ENCODE peak calls at places on chromosome 2, in eight cellular contexts. One of them, this sample, is unnamed.

GRCh38 chr2:232927041-232927792 is 57.2 kb downstream of the SNORC start:
- DNase-seq in activated B cell treated with CpG ODN at 0.5 μM for 24 hours: no peak
- DNase-seq in NCI-H1930: no peak
- DNase-seq in stimulated activated CD8-positive, alpha-beta memory T cell treated with anti-CD3 and anti-CD28 coated beads, Interleukin-7, amount 100 ng/mL, for 24 hours: no peak
- DNase-seq in ecto neural progenitor cell: peak; percentile 60
- DNase-seq in H7: peak; percentile 74
- DNase-seq in GM13976: peak; percentile 52
- DNase-seq in bronchial epithelial cell: no peak
- DNase-seq in this sample: peak; percentile 74

GRCh38 chr2:11939523-11939922 is 193.1 kb downstream of the LPIN1 start:
- DNase-seq in activated B cell treated with CpG ODN at 0.5 μM for 24 hours: no peak
- DNase-seq in NCI-H1930: no peak
- DNase-seq in stimulated activated CD8-positive, alpha-beta memory T cell treated with anti-CD3 and anti-CD28 coated beads, Interleukin-7, amount 100 ng/mL, for 24 hours: no peak
- DNase-seq in ecto neural progenitor cell: no peak
- DNase-seq in H7: no peak
- DNase-seq in GM13976: no peak
- DNase-seq in bronchial epithelial cell: no peak
- DNase-seq in this sample: no peak

GRCh38 chr2:71452565-71452964 is 796 bp upstream of the DYSF start:
- DNase-seq in activated B cell treated with CpG ODN at 0.5 μM for 24 hours: no peak
- DNase-seq in NCI-H1930: no peak
- DNase-seq in stimulated activated CD8-positive, alpha-beta memory T cell treated with anti-CD3 and anti-CD28 coated beads, Interleukin-7, amount 100 ng/mL, for 24 hours: no peak
- DNase-seq in ecto neural progenitor cell: no peak
- DNase-seq in H7: peak; percentile 75
- DNase-seq in GM13976: no peak
- DNase-seq in bronchial epithelial cell: peak; percentile 91
- DNase-seq in this sample: no peak

GRCh38 chr2:191030521-191031154 is 16.7 kb upstream of the STAT1 start:
- DNase-seq in activated B cell treated with CpG ODN at 0.5 μM for 24 hours: no peak
- DNase-seq in NCI-H1930: peak; percentile 30
- DNase-seq in stimulated activated CD8-positive, alpha-beta memory T cell treated with anti-CD3 and anti-CD28 coated beads, Interleukin-7, amount 100 ng/mL, for 24 hours: no peak
- DNase-seq in ecto neural progenitor cell: no peak
- DNase-seq in H7: peak; percentile 56
- DNase-seq in GM13976: peak; percentile 43
- DNase-seq in bronchial epithelial cell: peak; percentile 63
- DNase-seq in this sample: no peak

GRCh38 chr2:51472300-51472699 is 440.4 kb upstream of the NRXN1 start:
- DNase-seq in activated B cell treated with CpG ODN at 0.5 μM for 24 hours: no peak
- DNase-seq in NCI-H1930: no peak
- DNase-seq in stimulated activated CD8-positive, alpha-beta memory T cell treated with anti-CD3 and anti-CD28 coated beads, Interleukin-7, amount 100 ng/mL, for 24 hours: no peak
- DNase-seq in ecto neural progenitor cell: no peak
- DNase-seq in H7: no peak
- DNase-seq in GM13976: no peak
- DNase-seq in bronchial epithelial cell: no peak
- DNase-seq in this sample: no peak

GRCh38 chr2:238702691-238703415 is 145.0 kb upstream of the TWIST2 start:
- DNase-seq in activated B cell treated with CpG ODN at 0.5 μM for 24 hours: no peak
- DNase-seq in NCI-H1930: no peak
- DNase-seq in stimulated activated CD8-positive, alpha-beta memory T cell treated with anti-CD3 and anti-CD28 coated beads, Interleukin-7, amount 100 ng/mL, for 24 hours: no peak
- DNase-seq in ecto neural progenitor cell: peak; percentile 40
- DNase-seq in H7: no peak
- DNase-seq in GM13976: no peak
- DNase-seq in bronchial epithelial cell: no peak
- DNase-seq in this sample: peak; percentile 21

GRCh38 chr2:161580426-161580825 is 43.8 kb upstream of the SLC4A10 start:
- DNase-seq in activated B cell treated with CpG ODN at 0.5 μM for 24 hours: no peak
- DNase-seq in NCI-H1930: no peak
- DNase-seq in stimulated activated CD8-positive, alpha-beta memory T cell treated with anti-CD3 and anti-CD28 coated beads, Interleukin-7, amount 100 ng/mL, for 24 hours: no peak
- DNase-seq in ecto neural progenitor cell: no peak
- DNase-seq in H7: no peak
- DNase-seq in GM13976: no peak
- DNase-seq in bronchial epithelial cell: no peak
- DNase-seq in this sample: no peak

GRCh38 chr2:163735692-163736432 is at the start of gene FIGN:
- DNase-seq in activated B cell treated with CpG ODN at 0.5 μM for 24 hours: no peak
- DNase-seq in NCI-H1930: peak; percentile 28
- DNase-seq in stimulated activated CD8-positive, alpha-beta memory T cell treated with anti-CD3 and anti-CD28 coated beads, Interleukin-7, amount 100 ng/mL, for 24 hours: no peak
- DNase-seq in ecto neural progenitor cell: peak; percentile 90
- DNase-seq in H7: peak; percentile 81
- DNase-seq in GM13976: peak; percentile 18
- DNase-seq in bronchial epithelial cell: peak; percentile 81
- DNase-seq in this sample: peak; percentile 93

GRCh38 chr2:101697794-101698418 is 399 bp downstream of the MAP4K4 start:
- DNase-seq in activated B cell treated with CpG ODN at 0.5 μM for 24 hours: no peak
- DNase-seq in NCI-H1930: no peak
- DNase-seq in stimulated activated CD8-positive, alpha-beta memory T cell treated with anti-CD3 and anti-CD28 coated beads, Interleukin-7, amount 100 ng/mL, for 24 hours: no peak
- DNase-seq in ecto neural progenitor cell: peak; percentile 57
- DNase-seq in H7: peak; percentile 71
- DNase-seq in GM13976: no peak
- DNase-seq in bronchial epithelial cell: no peak
- DNase-seq in this sample: peak; percentile 89

GRCh38 chr2:12716250-12717190 is at the start of gene TRIB2:
- DNase-seq in activated B cell treated with CpG ODN at 0.5 μM for 24 hours: peak; percentile 79
- DNase-seq in NCI-H1930: peak; percentile 65
- DNase-seq in stimulated activated CD8-positive, alpha-beta memory T cell treated with anti-CD3 and anti-CD28 coated beads, Interleukin-7, amount 100 ng/mL, for 24 hours: peak; percentile 76
- DNase-seq in ecto neural progenitor cell: peak; percentile 90
- DNase-seq in H7: peak; percentile 94
- DNase-seq in GM13976: peak; percentile 84
- DNase-seq in bronchial epithelial cell: peak; percentile 37
- DNase-seq in this sample: peak; percentile 98

GRCh38 chr2:128287780-128288735 is 30.6 kb downstream of the HS6ST1 start:
- DNase-seq in activated B cell treated with CpG ODN at 0.5 μM for 24 hours: no peak
- DNase-seq in NCI-H1930: no peak
- DNase-seq in stimulated activated CD8-positive, alpha-beta memory T cell treated with anti-CD3 and anti-CD28 coated beads, Interleukin-7, amount 100 ng/mL, for 24 hours: no peak
- DNase-seq in ecto neural progenitor cell: no peak
- DNase-seq in H7: no peak
- DNase-seq in GM13976: no peak
- DNase-seq in bronchial epithelial cell: no peak
- DNase-seq in this sample: no peak

GRCh38 chr2:149446735-149447134 is 116.3 kb downstream of the LYPD6 start:
- DNase-seq in activated B cell treated with CpG ODN at 0.5 μM for 24 hours: no peak
- DNase-seq in NCI-H1930: no peak
- DNase-seq in stimulated activated CD8-positive, alpha-beta memory T cell treated with anti-CD3 and anti-CD28 coated beads, Interleukin-7, amount 100 ng/mL, for 24 hours: no peak
- DNase-seq in ecto neural progenitor cell: no peak
- DNase-seq in H7: no peak
- DNase-seq in GM13976: no peak
- DNase-seq in bronchial epithelial cell: no peak
- DNase-seq in this sample: no peak

GRCh38 chr2:12884713-12885282 is 168.1 kb downstream of the TRIB2 start:
- DNase-seq in activated B cell treated with CpG ODN at 0.5 μM for 24 hours: no peak
- DNase-seq in NCI-H1930: no peak
- DNase-seq in stimulated activated CD8-positive, alpha-beta memory T cell treated with anti-CD3 and anti-CD28 coated beads, Interleukin-7, amount 100 ng/mL, for 24 hours: no peak
- DNase-seq in ecto neural progenitor cell: no peak
- DNase-seq in H7: no peak
- DNase-seq in GM13976: no peak
- DNase-seq in bronchial epithelial cell: peak; percentile 54
- DNase-seq in this sample: no peak

GRCh38 chr2:44237221-44237620 is 38.1 kb upstream of the SLC3A1 start:
- DNase-seq in activated B cell treated with CpG ODN at 0.5 μM for 24 hours: no peak
- DNase-seq in NCI-H1930: no peak
- DNase-seq in stimulated activated CD8-positive, alpha-beta memory T cell treated with anti-CD3 and anti-CD28 coated beads, Interleukin-7, amount 100 ng/mL, for 24 hours: no peak
- DNase-seq in ecto neural progenitor cell: no peak
- DNase-seq in H7: no peak
- DNase-seq in GM13976: peak; percentile 37
- DNase-seq in bronchial epithelial cell: no peak
- DNase-seq in this sample: no peak

GRCh38 chr2:138779451-138780440 is at the start of gene NXPH2:
- DNase-seq in activated B cell treated with CpG ODN at 0.5 μM for 24 hours: no peak
- DNase-seq in NCI-H1930: no peak
- DNase-seq in stimulated activated CD8-positive, alpha-beta memory T cell treated with anti-CD3 and anti-CD28 coated beads, Interleukin-7, amount 100 ng/mL, for 24 hours: no peak
- DNase-seq in ecto neural progenitor cell: peak; percentile 80
- DNase-seq in H7: peak; percentile 68
- DNase-seq in GM13976: peak; percentile 17
- DNase-seq in bronchial epithelial cell: no peak
- DNase-seq in this sample: no peak

GRCh38 chr2:172084734-172085459 is 410 bp upstream of the DLX1 start:
- DNase-seq in activated B cell treated with CpG ODN at 0.5 μM for 24 hours: peak; percentile 46
- DNase-seq in NCI-H1930: peak; percentile 93
- DNase-seq in stimulated activated CD8-positive, alpha-beta memory T cell treated with anti-CD3 and anti-CD28 coated beads, Interleukin-7, amount 100 ng/mL, for 24 hours: no peak
- DNase-seq in ecto neural progenitor cell: peak; percentile 94
- DNase-seq in H7: peak; percentile 97
- DNase-seq in GM13976: peak; percentile 88
- DNase-seq in bronchial epithelial cell: peak; percentile 90
- DNase-seq in this sample: peak; percentile 87

GRCh38 chr2:157839162-157839801 is 36.8 kb downstream of the ACVR1 start:
- DNase-seq in activated B cell treated with CpG ODN at 0.5 μM for 24 hours: no peak
- DNase-seq in NCI-H1930: peak; percentile 74
- DNase-seq in stimulated activated CD8-positive, alpha-beta memory T cell treated with anti-CD3 and anti-CD28 coated beads, Interleukin-7, amount 100 ng/mL, for 24 hours: no peak
- DNase-seq in ecto neural progenitor cell: peak; percentile 78
- DNase-seq in H7: peak; percentile 79
- DNase-seq in GM13976: no peak
- DNase-seq in bronchial epithelial cell: peak; percentile 15
- DNase-seq in this sample: no peak

GRCh38 chr2:72147303-72147970 is at the start of gene CYP26B1:
- DNase-seq in activated B cell treated with CpG ODN at 0.5 μM for 24 hours: no peak
- DNase-seq in NCI-H1930: no peak
- DNase-seq in stimulated activated CD8-positive, alpha-beta memory T cell treated with anti-CD3 and anti-CD28 coated beads, Interleukin-7, amount 100 ng/mL, for 24 hours: no peak
- DNase-seq in ecto neural progenitor cell: peak; percentile 73
- DNase-seq in H7: peak; percentile 90
- DNase-seq in GM13976: peak; percentile 41
- DNase-seq in bronchial epithelial cell: no peak
- DNase-seq in this sample: peak; percentile 86

GRCh38 chr2:208006833-208007232 is 18.5 kb downstream of the PLEKHM3 start:
- DNase-seq in activated B cell treated with CpG ODN at 0.5 μM for 24 hours: no peak
- DNase-seq in NCI-H1930: no peak
- DNase-seq in stimulated activated CD8-positive, alpha-beta memory T cell treated with anti-CD3 and anti-CD28 coated beads, Interleukin-7, amount 100 ng/mL, for 24 hours: no peak
- DNase-seq in ecto neural progenitor cell: no peak
- DNase-seq in H7: no peak
- DNase-seq in GM13976: no peak
- DNase-seq in bronchial epithelial cell: peak; percentile 89
- DNase-seq in this sample: no peak

GRCh38 chr2:3848776-3849175 is 145.4 kb downstream of the DCDC2C start:
- DNase-seq in activated B cell treated with CpG ODN at 0.5 μM for 24 hours: no peak
- DNase-seq in NCI-H1930: no peak
- DNase-seq in stimulated activated CD8-positive, alpha-beta memory T cell treated with anti-CD3 and anti-CD28 coated beads, Interleukin-7, amount 100 ng/mL, for 24 hours: no peak
- DNase-seq in ecto neural progenitor cell: no peak
- DNase-seq in H7: no peak
- DNase-seq in GM13976: no peak
- DNase-seq in bronchial epithelial cell: no peak
- DNase-seq in this sample: no peak

GRCh38 chr2:179020156-179020750 is 29.7 kb downstream of the CCDC141 start:
- DNase-seq in activated B cell treated with CpG ODN at 0.5 μM for 24 hours: peak; percentile 31
- DNase-seq in NCI-H1930: peak; percentile 3
- DNase-seq in stimulated activated CD8-positive, alpha-beta memory T cell treated with anti-CD3 and anti-CD28 coated beads, Interleukin-7, amount 100 ng/mL, for 24 hours: no peak
- DNase-seq in ecto neural progenitor cell: peak; percentile 60
- DNase-seq in H7: peak; percentile 37
- DNase-seq in GM13976: peak; percentile 9
- DNase-seq in bronchial epithelial cell: peak; percentile 44
- DNase-seq in this sample: no peak

GRCh38 chr2:138752231-138752956 is 27.8 kb downstream of the NXPH2 start:
- DNase-seq in activated B cell treated with CpG ODN at 0.5 μM for 24 hours: no peak
- DNase-seq in NCI-H1930: no peak
- DNase-seq in stimulated activated CD8-positive, alpha-beta memory T cell treated with anti-CD3 and anti-CD28 coated beads, Interleukin-7, amount 100 ng/mL, for 24 hours: no peak
- DNase-seq in ecto neural progenitor cell: no peak
- DNase-seq in H7: no peak
- DNase-seq in GM13976: no peak
- DNase-seq in bronchial epithelial cell: peak; percentile 68
- DNase-seq in this sample: no peak

GRCh38 chr2:158967731-158968395 is 577 bp upstream of the TANC1 start:
- DNase-seq in activated B cell treated with CpG ODN at 0.5 μM for 24 hours: no peak
- DNase-seq in NCI-H1930: no peak
- DNase-seq in stimulated activated CD8-positive, alpha-beta memory T cell treated with anti-CD3 and anti-CD28 coated beads, Interleukin-7, amount 100 ng/mL, for 24 hours: no peak
- DNase-seq in ecto neural progenitor cell: peak; percentile 78
- DNase-seq in H7: peak; percentile 74
- DNase-seq in GM13976: peak; percentile 29
- DNase-seq in bronchial epithelial cell: no peak
- DNase-seq in this sample: peak; percentile 49

GRCh38 chr2:182447843-182448242 is 21.0 kb upstream of the PDE1A start:
- DNase-seq in activated B cell treated with CpG ODN at 0.5 μM for 24 hours: no peak
- DNase-seq in NCI-H1930: no peak
- DNase-seq in stimulated activated CD8-positive, alpha-beta memory T cell treated with anti-CD3 and anti-CD28 coated beads, Interleukin-7, amount 100 ng/mL, for 24 hours: no peak
- DNase-seq in ecto neural progenitor cell: no peak
- DNase-seq in H7: no peak
- DNase-seq in GM13976: no peak
- DNase-seq in bronchial epithelial cell: no peak
- DNase-seq in this sample: no peak

GRCh38 chr2:234437642-234438321 is 59.1 kb downstream of the ARL4C start:
- DNase-seq in activated B cell treated with CpG ODN at 0.5 μM for 24 hours: no peak
- DNase-seq in NCI-H1930: peak; percentile 4
- DNase-seq in stimulated activated CD8-positive, alpha-beta memory T cell treated with anti-CD3 and anti-CD28 coated beads, Interleukin-7, amount 100 ng/mL, for 24 hours: no peak
- DNase-seq in ecto neural progenitor cell: no peak
- DNase-seq in H7: no peak
- DNase-seq in GM13976: no peak
- DNase-seq in bronchial epithelial cell: peak; percentile 63
- DNase-seq in this sample: no peak

GRCh38 chr2:203354966-203355365 is 26.8 kb downstream of the ABI2 start:
- DNase-seq in activated B cell treated with CpG ODN at 0.5 μM for 24 hours: no peak
- DNase-seq in NCI-H1930: no peak
- DNase-seq in stimulated activated CD8-positive, alpha-beta memory T cell treated with anti-CD3 and anti-CD28 coated beads, Interleukin-7, amount 100 ng/mL, for 24 hours: no peak
- DNase-seq in ecto neural progenitor cell: no peak
- DNase-seq in H7: no peak
- DNase-seq in GM13976: no peak
- DNase-seq in bronchial epithelial cell: no peak
- DNase-seq in this sample: no peak

GRCh38 chr2:216286616-216287231 is 85.6 kb downstream of the MARCHF4 start:
- DNase-seq in activated B cell treated with CpG ODN at 0.5 μM for 24 hours: no peak
- DNase-seq in NCI-H1930: no peak
- DNase-seq in stimulated activated CD8-positive, alpha-beta memory T cell treated with anti-CD3 and anti-CD28 coated beads, Interleukin-7, amount 100 ng/mL, for 24 hours: no peak
- DNase-seq in ecto neural progenitor cell: no peak
- DNase-seq in H7: no peak
- DNase-seq in GM13976: no peak
- DNase-seq in bronchial epithelial cell: no peak
- DNase-seq in this sample: no peak

GRCh38 chr2:152189622-152190495 is 14.3 kb upstream of the STAM2 start:
- DNase-seq in activated B cell treated with CpG ODN at 0.5 μM for 24 hours: no peak
- DNase-seq in NCI-H1930: no peak
- DNase-seq in stimulated activated CD8-positive, alpha-beta memory T cell treated with anti-CD3 and anti-CD28 coated beads, Interleukin-7, amount 100 ng/mL, for 24 hours: no peak
- DNase-seq in ecto neural progenitor cell: no peak
- DNase-seq in H7: no peak
- DNase-seq in GM13976: peak; percentile 54
- DNase-seq in bronchial epithelial cell: peak; percentile 54
- DNase-seq in this sample: no peak

GRCh38 chr2:127220807-127221527 is 868 bp upstream of the CYP27C1 start:
- DNase-seq in activated B cell treated with CpG ODN at 0.5 μM for 24 hours: no peak
- DNase-seq in NCI-H1930: no peak
- DNase-seq in stimulated activated CD8-positive, alpha-beta memory T cell treated with anti-CD3 and anti-CD28 coated beads, Interleukin-7, amount 100 ng/mL, for 24 hours: no peak
- DNase-seq in ecto neural progenitor cell: peak; percentile 68
- DNase-seq in H7: peak; percentile 80
- DNase-seq in GM13976: no peak
- DNase-seq in bronchial epithelial cell: no peak
- DNase-seq in this sample: no peak

GRCh38 chr2:64620661-64621060 is 33.1 kb downstream of the SERTAD2 start:
- DNase-seq in activated B cell treated with CpG ODN at 0.5 μM for 24 hours: no peak
- DNase-seq in NCI-H1930: no peak
- DNase-seq in stimulated activated CD8-positive, alpha-beta memory T cell treated with anti-CD3 and anti-CD28 coated beads, Interleukin-7, amount 100 ng/mL, for 24 hours: no peak
- DNase-seq in ecto neural progenitor cell: no peak
- DNase-seq in H7: no peak
- DNase-seq in GM13976: no peak
- DNase-seq in bronchial epithelial cell: no peak
- DNase-seq in this sample: no peak

This sample was measured in upper lobe of left lung.